ENCODE peak calls at places on chromosome 11, in four cellular contexts. O is CD8-positive, alpha-beta T cell; Q is H1; J is PC-3. N is an unnamed sample.
A peak's percentile ranks its signal among the peaks of the same experiment; 100 is the strongest.

GRCh38 chr11:62144641-62145255 is 20.9 kb downstream of the INCENP start:
- DNase-seq in O (no peak), J (no peak), Q (no peak), N (no peak)

GRCh38 chr11:111532365-111532709 is 8.2 kb upstream of the LAYN start:
- DNase-seq in Q (no peak), J (no peak), O (no peak), N (no peak)

GRCh38 chr11:132062031-132062430 is 691.6 kb downstream of the NTM start:
- DNase-seq in O (no peak), Q (no peak), J (no peak), N (no peak)

GRCh38 chr11:65132238-65132987 is 1.9 kb downstream of the SYVN1 start:
- DNase-seq in Q (no peak), J (no peak), O (no peak), N (no peak)

GRCh38 chr11:114340311-114341131 is 44.3 kb downstream of the NNMT start:
- DNase-seq in Q (no peak), J (peak; percentile 85), O (no peak), N (peak; percentile 26)

GRCh38 chr11:17498058-17498457 is 21.4 kb upstream of the ABCC8 start:
- DNase-seq in O (no peak), J (no peak), Q (no peak), N (no peak)

GRCh38 chr11:114110948-114111347 is 51.4 kb downstream of the ZBTB16 start:
- DNase-seq in Q (no peak), O (no peak), J (no peak), N (no peak)

GRCh38 chr11:94402355-94402754 is 1.1 kb upstream of the GPR83 start:
- DNase-seq in Q (no peak), J (peak; percentile 63), O (no peak), N (no peak)

GRCh38 chr11:125957623-125958330 is 11.9 kb downstream of the VSIG10L2 start:
- DNase-seq in Q (no peak), J (no peak), O (no peak), N (no peak)

GRCh38 chr11:1153105-1153950 is 4.4 kb upstream of the MUC5AC start:
- DNase-seq in J (peak; percentile 48), Q (no peak), O (no peak), N (peak; percentile 64)

GRCh38 chr11:10117709-10118341 is 176.2 kb downstream of the SBF2 start:
- DNase-seq in O (no peak), Q (no peak), J (peak; percentile 25), N (no peak)

GRCh38 chr11:124172599-124172998 is 10.5 kb upstream of the OR10D3 start:
- DNase-seq in Q (no peak), O (no peak), J (no peak), N (no peak)

GRCh38 chr11:124172076-124172475 is 11.1 kb upstream of the OR10D3 start:
- DNase-seq in Q (no peak), O (no peak), J (no peak), N (no peak)

GRCh38 chr11:124170801-124171586 is 12.2 kb upstream of the OR10D3 start:
- DNase-seq in O (no peak), Q (no peak), J (peak; percentile 34), N (no peak)

GRCh38 chr11:124167852-124168251 is 15.3 kb upstream of the OR10D3 start:
- DNase-seq in O (no peak), Q (no peak), J (no peak), N (no peak)
- H3K9me3 ChIP-seq in O (no peaks in the 10 kb centered on the region), Q (no peaks in the 10 kb centered on the region), J (no peaks in the 10 kb centered on the region), N (no peaks in the 10 kb centered on the region)

GRCh38 chr11:48056325-48057183 is 76.2 kb downstream of the PTPRJ start:
- DNase-seq in O (no peak), Q (no peak), J (no peak), N (no peak)

GRCh38 chr11:48058064-48058463 is 77.7 kb downstream of the PTPRJ start:
- DNase-seq in Q (no peak), O (no peak), J (no peak), N (no peak)

GRCh38 chr11:48055292-48056132 is 75.2 kb downstream of the PTPRJ start:
- DNase-seq in J (peak; percentile 96), O (no peak), Q (no peak), N (no peak)

GRCh38 chr11:48052183-48053040 is 72.1 kb downstream of the PTPRJ start:
- DNase-seq in J (peak; percentile 93), Q (peak; percentile 53), O (no peak), N (peak; percentile 55)

DNA sequence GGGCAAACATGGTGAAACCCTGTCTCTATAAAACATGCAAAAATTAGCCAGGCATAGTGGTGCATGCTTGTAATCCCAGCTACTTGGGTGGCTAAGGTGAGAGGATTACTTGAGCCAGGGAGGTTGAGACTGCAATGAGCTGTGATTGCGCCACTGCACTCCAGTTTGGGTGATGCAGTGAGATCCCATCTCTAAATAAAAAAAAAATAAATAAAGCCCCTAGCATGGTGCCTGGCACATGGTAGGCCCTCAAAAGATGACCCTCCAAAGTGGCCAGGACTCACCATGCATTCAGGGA is 74.6 kb downstream of the PTPRJ start:
- DNase-seq in J (no peak), Q (no peak), O (no peak), N (no peak)
- H3K4me3 ChIP-seq in J (no peak overlapping the region), Q (no peak overlapping the region), O (no peak overlapping the region), N (no peak overlapping the region)

DNA sequence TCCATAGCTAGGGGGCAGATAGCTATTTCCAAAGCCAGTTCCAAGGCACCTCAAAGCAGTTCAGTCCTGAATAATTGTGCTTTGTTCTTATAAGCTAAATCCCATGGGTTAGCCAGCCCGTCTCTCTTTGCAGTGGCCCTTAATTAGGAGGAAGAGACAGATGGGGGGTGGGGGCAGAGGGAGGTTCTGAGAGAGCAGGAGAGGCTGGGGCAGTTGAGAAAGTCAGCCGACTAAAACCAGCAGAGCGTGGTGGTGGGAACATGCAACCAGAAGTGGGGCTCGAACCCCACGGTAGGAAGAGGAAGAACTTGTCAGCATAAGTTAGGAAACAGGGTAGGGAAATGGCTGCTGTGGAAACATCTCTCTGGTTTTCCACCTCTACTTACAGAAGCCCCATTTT is 10.9 kb upstream of the SCN4B start:
- DNase-seq in J (no peak), O (no peak), Q (no peak), N (no peak)
- H3K27me3 ChIP-seq in J (peaks cover 75% of the 10 kb centered on the region), O (no peaks in the 10 kb centered on the region), Q (peaks cover 20% of the 10 kb centered on the region), N (no peaks in the 10 kb centered on the region)

GRCh38 chr11:35875063-35875462 is 68.8 kb upstream of the LDLRAD3 start:
- DNase-seq in Q (no peak), J (no peak), O (no peak), N (no peak)
- H3K9me3 ChIP-seq in Q (no peaks in the 10 kb centered on the region), J (no peaks in the 10 kb centered on the region), O (no peaks in the 10 kb centered on the region), N (no peaks in the 10 kb centered on the region)

GRCh38 chr11:108496643-108497256 is 1.4 kb downstream of the POGLUT3 start:
- DNase-seq in O (no peak), Q (no peak), J (peak; percentile 27), N (no peak)
- H3K4me3 ChIP-seq in O (no peak overlapping the region), Q (peak overlapping the region; percentile 44), J (peak overlapping the region; percentile 68), N (peak overlapping the region; percentile 53)

GRCh38 chr11:128727320-128727719 is 33.4 kb downstream of the FLI1 start:
- DNase-seq in O (no peak), Q (no peak), J (no peak), N (no peak)
- H3K27me3 ChIP-seq in O (no peaks in the 10 kb centered on the region), Q (no peaks in the 10 kb centered on the region), J (no peaks in the 10 kb centered on the region), N (no peaks in the 10 kb centered on the region)